ENCODE peak calls at places on chromosomes 13 and 19, in six cellular contexts. J is pancreas; E is effector memory CD4-positive, alpha-beta T cell; R is CD4-positive, alpha-beta memory T cell; U is fibroblast of lung; M is breast epithelium. Y is an unnamed sample.

GRCh38 chr19:16899566-16900075 is 10.8 kb downstream of the F2RL3 start:
- DNase-seq in U (no peak), M (no peak), E (no peak), J (no peak), R (no peak), Y (no peak)

GRCh38 chr13:31134055-31134711 is 27.5 kb downstream of the HSPH1 start:
- DNase-seq in R (no peak), U (no peak), J (no peak), E (no peak), M (no peak), Y (no peak)

GRCh38 chr13:80168089-80168850 is 172.7 kb downstream of the SPRY2 start:
- DNase-seq in E (no peak), U (peak; percentile 45), R (no peak), J (no peak), M (no peak), Y (no peak)

GRCh38 chr13:97012251-97013048 is 18.2 kb upstream of the OXGR1 start:
- DNase-seq in J (no peak), R (no peak), M (no peak), U (no peak), E (no peak), Y (no peak)

GRCh38 chr13:66415444-66415843 is 814.7 kb downstream of the PCDH9 start:
- DNase-seq in U (no peak), M (no peak), E (no peak), R (no peak), J (no peak), Y (no peak)

GRCh38 chr19:47109541-47110375 is 3.8 kb downstream of the ZC3H4 start:
- DNase-seq in J (no peak), U (peak; percentile 65), R (peak; percentile 46), M (no peak), E (no peak), Y (no peak)

GRCh38 chr13:113489171-113489548 is 1.4 kb downstream of the DCUN1D2 start:
- DNase-seq in U (no peak), M (no peak), R (no peak), E (no peak), J (no peak), Y (peak; percentile 53)

GRCh38 chr19:38913958-38914357 is 2.0 kb upstream of the CCER2 start:
- DNase-seq in E (no peak), U (no peak), J (no peak), M (no peak), R (no peak), Y (no peak)

GRCh38 chr13:102309110-102309509 is 92.7 kb downstream of the FGF14 start:
- DNase-seq in R (no peak), U (no peak), E (no peak), J (no peak), M (no peak), Y (no peak)

GRCh38 chr19:54201172-54201701 is 579 bp downstream of the RPS9 start:
- DNase-seq in J (no peak), U (no peak), R (no peak), M (no peak), E (no peak), Y (no peak)

GRCh38 chr19:42290523-42291436 is 11.2 kb upstream of the PRR19 start:
- DNase-seq in E (peak; percentile 53), R (peak; percentile 47), J (no peak), U (no peak), M (no peak), Y (no peak)

GRCh38 chr19:16327911-16328823 is 3.5 kb downstream of the KLF2 start:
- DNase-seq in J (no peak), R (peak; percentile 72), E (peak; percentile 54), U (peak; percentile 41), M (no peak), Y (peak; percentile 74)

GRCh38 chr19:29547361-29547960 is 21.7 kb downstream of the VSTM2B start:
- DNase-seq in M (peak; percentile 22), J (no peak), U (no peak), R (no peak), E (no peak), Y (no peak)

GRCh38 chr13:114143806-114144605 is 11.6 kb upstream of the RASA3 start:
- DNase-seq in U (no peak), J (peak; percentile 74), M (peak; percentile 47), E (no peak), R (peak; percentile 42), Y (no peak)

GRCh38 chr19:6721773-6722172 is 1.3 kb upstream of the C3 start:
- DNase-seq in J (no peak), R (no peak), M (no peak), U (no peak), E (no peak), Y (no peak)

GRCh38 chr19:4238831-4239230 is 8.0 kb upstream of the YJU2 start:
- DNase-seq in J (no peak), M (no peak), U (no peak), R (no peak), E (no peak), Y (no peak)

GRCh38 chr13:20461481-20461859 is 64.2 kb downstream of the CRYL1 start:
- DNase-seq in M (no peak), E (no peak), R (no peak), J (no peak), U (peak; percentile 79), Y (no peak)

GRCh38 chr19:7124782-7125181 is 55.3 kb downstream of the ZNF557 start:
- DNase-seq in E (no peak), R (no peak), J (no peak), U (no peak), M (no peak), Y (no peak)

GRCh38 chr13:22789027-22789593 is 391.7 kb upstream of the SGCG start:
- DNase-seq in U (no peak), E (no peak), R (no peak), M (no peak), J (no peak), Y (no peak)

GRCh38 chr13:59119475-59119874 is 1044.3 kb downstream of the DIAPH3 start:
- DNase-seq in U (peak; percentile 38), E (no peak), R (no peak), M (no peak), J (no peak), Y (no peak)

GRCh38 chr13:46052314-46053161 is at the start of gene ZC3H13:
- DNase-seq in J (peak; percentile 89), R (peak; percentile 95), M (peak; percentile 91), E (peak; percentile 92), U (peak; percentile 97), Y (peak; percentile 98)

GRCh38 chr19:56076413-56076998 is 44.6 kb downstream of the ZNF787 start:
- DNase-seq in R (peak; percentile 12), M (no peak), J (peak; percentile 28), U (peak; percentile 29), E (peak; percentile 12), Y (peak; percentile 67)

GRCh38 chr19:23382955-23383354 is 12.3 kb downstream of the ZNF91 start:
- DNase-seq in R (no peak), J (no peak), E (no peak), M (no peak), U (no peak), Y (no peak)
- H3K36me3 ChIP-seq in R (peaks cover 43% of the 10 kb centered on the region), J (no peaks in the 10 kb centered on the region), E (peaks cover 60% of the 10 kb centered on the region), M (peaks cover 6% of the 10 kb centered on the region), U (no peaks in the 10 kb centered on the region), Y (no peaks in the 10 kb centered on the region)

GRCh38 chr19:51946602-51947001 is 19.3 kb downstream of the ZNF613 start:
- DNase-seq in J (no peak), E (no peak), R (no peak), U (no peak), M (no peak), Y (no peak)

GRCh38 chr19:51944798-51945552 is 17.7 kb downstream of the ZNF613 start:
- DNase-seq in E (no peak), J (no peak), R (no peak), M (no peak), U (no peak), Y (no peak)

GRCh38 chr19:51948979-51949378 is 21.7 kb downstream of the ZNF613 start:
- DNase-seq in E (no peak), J (no peak), R (no peak), U (peak; percentile 37), M (no peak), Y (peak; percentile 15)
- H3K9me3 ChIP-seq in E (peaks cover 72% of the 10 kb centered on the region), J (peaks cover 8% of the 10 kb centered on the region), R (peaks cover 62% of the 10 kb centered on the region), U (peaks cover 11% of the 10 kb centered on the region), M (peaks cover 89% of the 10 kb centered on the region), Y (peaks cover 44% of the 10 kb centered on the region)

GRCh38 chr19:10995926-10996600 is 35.2 kb downstream of the SMARCA4 start:
- DNase-seq in E (no peak), M (no peak), R (no peak), U (no peak), J (no peak), Y (no peak)

DNA sequence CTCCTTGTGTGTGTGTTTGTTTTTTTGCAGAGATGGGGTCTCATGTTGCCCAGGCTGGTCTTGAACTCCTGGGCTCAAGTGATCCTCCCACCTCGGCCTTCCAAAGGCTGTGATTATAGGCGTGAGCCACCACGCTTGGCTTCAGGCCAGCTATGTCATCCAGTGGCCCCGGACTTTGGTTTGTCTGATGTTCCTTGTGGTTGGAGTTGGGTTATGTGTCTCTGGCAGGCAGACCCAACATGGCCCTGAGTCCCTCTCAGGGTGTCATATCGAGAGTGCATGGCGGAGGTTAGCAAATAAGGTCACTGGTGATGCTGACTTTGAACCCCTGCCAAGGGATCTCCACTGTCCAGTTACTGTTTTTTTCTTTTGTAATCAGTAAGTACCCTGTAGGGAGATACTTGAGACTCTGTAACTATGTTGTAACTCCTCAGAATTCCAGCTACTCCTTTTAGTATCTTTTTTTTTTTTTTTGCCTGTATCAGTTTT is 37.3 kb downstream of the SMARCA4 start:
- DNase-seq in R (no peak), E (no peak), M (no peak), J (no peak), U (peak; percentile 6), Y (peak; percentile 49)
- H3K36me3 ChIP-seq in R (peaks cover 55% of the 10 kb centered on the region), E (peaks cover 47% of the 10 kb centered on the region), M (peaks cover 14% of the 10 kb centered on the region), J (peaks cover 5% of the 10 kb centered on the region), U (peaks cover 21% of the 10 kb centered on the region), Y (peaks cover 66% of the 10 kb centered on the region)

DNA sequence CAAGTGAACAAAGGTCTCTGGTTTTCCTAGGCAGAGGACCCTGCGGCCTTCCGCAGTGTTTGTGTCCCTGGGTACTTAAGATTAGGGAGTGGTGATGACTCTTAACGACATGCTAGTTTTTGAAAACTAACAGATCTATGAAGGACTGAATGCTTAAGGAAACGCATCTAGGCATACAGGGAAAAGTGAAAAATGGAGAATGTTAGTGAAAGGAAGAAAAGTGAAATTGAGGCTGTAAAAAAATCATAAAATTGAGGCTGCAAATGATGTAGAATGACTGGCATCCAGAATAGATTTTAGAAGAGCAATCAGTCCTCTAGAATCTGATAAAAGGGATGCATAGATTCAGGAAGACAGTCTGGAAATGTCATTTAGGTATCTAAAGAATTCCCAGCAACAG is 3.5 kb downstream of the ZNF260 start:
- DNase-seq in R (no peak), M (no peak), U (no peak), J (no peak), E (no peak), Y (no peak)
- H3K9me3 ChIP-seq in R (peaks cover 30% of the 10 kb centered on the region), M (peaks cover 71% of the 10 kb centered on the region), U (no peaks in the 10 kb centered on the region), J (no peaks in the 10 kb centered on the region), E (peaks cover 36% of the 10 kb centered on the region), Y (no peaks in the 10 kb centered on the region)